ENCODE peak calls at places on chromosomes 13 and 19, in four cellular contexts. S is GM23338, R is AG09309, H is HFF-Myc. V is an unnamed sample.

GRCh38 chr13:51916962-51917361 is 55.2 kb downstream of the CCDC70 start:
- DNase-seq in S (no peak), R (no peak), H (no peak), V (no peak)

GRCh38 chr13:40221460-40222201 is 444.8 kb downstream of the FOXO1 start:
- DNase-seq in S (no peak), R (peak), H (no peak), V (peak)

GRCh38 chr19:51514866-51515481 is 13.4 kb upstream of the SIGLEC12 start:
- DNase-seq in S (peak), R (peak), H (peak), V (peak)

GRCh38 chr19:39265321-39265916 is 2.8 kb upstream of the IFNL2 start:
- DNase-seq in S (peak), R (no peak), H (no peak), V (no peak)

GRCh38 chr13:60164490-60164889 is 762 bp upstream of the DIAPH3 start:
- DNase-seq in S (peak), R (no peak), H (no peak), V (no peak)

GRCh38 chr13:53250272-53250875 is 221.8 kb downstream of the OLFM4 start:
- DNase-seq in S (peak), R (peak), H (peak), V (peak)

GRCh38 chr13:31885994-31886393 is 145.6 kb upstream of the FRY start:
- DNase-seq in S (no peak), R (no peak), H (no peak), V (no peak)

GRCh38 chr13:27917121-27917947 is 2.5 kb upstream of the PDX1 start:
- DNase-seq in S (peak), R (no peak), H (no peak), V (no peak)

GRCh38 chr19:38134538-38135149 is 89.4 kb downstream of the DPF1 start:
- DNase-seq in S (peak), R (no peak), H (peak), V (no peak)

GRCh38 chr13:109331898-109332297 is 454.5 kb downstream of the IRS2 start:
- DNase-seq in S (peak), R (peak), H (peak), V (no peak)

GRCh38 chr19:32866564-32867265 is 2.9 kb downstream of the SLC7A9 start:
- DNase-seq in S (no peak), R (no peak), H (no peak), V (no peak)
- TF ChIP-seq CTCF in S (no peak), R (no peak), H (no peak), V (no peak)

DNA sequence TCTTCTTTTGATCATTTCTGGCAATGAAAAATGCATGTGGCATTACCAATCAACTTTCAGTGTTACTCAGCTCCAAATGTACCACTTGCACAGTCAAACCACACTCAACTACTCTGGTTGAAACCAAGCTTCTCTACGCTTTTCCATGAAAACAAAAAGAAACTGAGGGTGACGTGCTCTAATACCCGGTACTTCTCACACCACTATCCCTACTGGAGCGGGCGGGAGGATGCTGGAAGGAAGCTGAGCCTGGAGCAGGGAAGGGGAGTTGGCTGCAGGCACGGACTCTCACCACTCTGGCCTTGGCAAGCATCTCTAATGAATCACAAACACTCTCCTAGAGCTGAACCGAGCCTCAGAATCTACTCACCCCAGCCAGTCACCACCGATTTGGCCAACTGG is 48.2 kb downstream of the STK24 start:
- DNase-seq in S (no peak), R (no peak), H (no peak), V (no peak)
- H3K4me3 ChIP-seq in S (no peak), R (no peak), H (no peak), V (no peak)

GRCh38 chr13:97124237-97124636 is 97.9 kb upstream of the MBNL2 start:
- DNase-seq in S (no peak), R (no peak), H (no peak), V (no peak)

GRCh38 chr13:97127842-97128241 is 94.3 kb upstream of the MBNL2 start:
- DNase-seq in S (peak), R (no peak), H (no peak), V (no peak)

GRCh38 chr13:97122381-97122996 is 99.6 kb upstream of the MBNL2 start:
- DNase-seq in S (no peak), R (no peak), H (no peak), V (no peak)

GRCh38 chr13:97125810-97126738 is 96.1 kb upstream of the MBNL2 start:
- DNase-seq in S (no peak), R (no peak), H (no peak), V (no peak)

GRCh38 chr13:97125051-97125809 is 96.9 kb upstream of the MBNL2 start:
- DNase-seq in S (peak), R (no peak), H (peak), V (no peak)
- TF ChIP-seq CTCF in S (no peak), R (no peak), H (peak), V (peak)

DNA sequence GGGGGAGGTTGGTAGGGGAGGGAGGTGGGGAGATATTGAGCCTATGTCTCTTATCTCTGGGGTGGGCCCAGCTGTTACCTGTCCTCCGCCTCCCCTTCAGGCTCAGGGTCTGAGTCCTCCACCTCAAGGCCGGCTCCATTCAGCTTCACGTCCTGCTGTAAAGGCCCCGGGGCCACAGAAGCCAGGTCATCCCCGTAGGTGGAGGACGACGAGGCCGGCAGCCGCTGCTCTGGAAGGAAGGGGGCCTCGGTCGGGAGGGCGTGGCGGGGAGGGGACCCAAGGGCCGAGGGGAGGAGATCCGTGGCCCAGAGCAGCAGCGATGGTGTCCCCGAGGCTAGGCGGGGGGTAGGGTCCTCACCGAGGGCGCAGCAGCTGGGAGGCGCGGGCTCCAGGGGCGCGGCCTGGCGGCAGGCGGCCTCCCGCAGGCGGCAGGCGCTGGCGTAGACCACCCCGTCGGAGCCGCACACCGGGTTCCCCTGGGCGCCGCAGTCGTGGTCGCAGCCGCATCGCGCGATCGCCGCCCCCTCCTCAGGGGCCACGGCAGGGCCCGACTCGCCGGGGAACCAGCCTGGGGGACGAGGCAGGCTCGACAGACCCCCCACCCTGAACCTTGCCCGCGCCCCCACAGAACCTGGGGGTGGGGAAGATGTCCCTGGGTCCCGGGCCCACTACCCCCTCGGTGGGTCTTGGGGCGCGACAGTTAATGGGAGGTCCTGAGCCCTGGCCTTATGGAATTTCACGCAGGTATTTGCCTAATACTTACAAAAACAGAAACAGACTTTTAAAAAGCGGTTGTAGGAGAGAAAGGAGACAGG is 7.5 kb downstream of the F2RL3 start:
- DNase-seq in S (peak), R (no peak), H (no peak), V (no peak)
- H3K4me3 ChIP-seq in S (peak), R (peak), H (peak), V (peak)

GRCh38 chr13:23810842-23811241 is 78.4 kb downstream of the MIPEP start:
- DNase-seq in S (peak), R (no peak), H (no peak), V (no peak)
- TF ChIP-seq CTCF in S (peak), R (no peak), H (no peak), V (no peak)

GRCh38 chr13:113023217-113023597 is 54.2 kb downstream of the MCF2L start:
- DNase-seq in S (peak), R (no peak), H (no peak), V (no peak)

GRCh38 chr13:113023694-113024430 is 54.8 kb downstream of the MCF2L start:
- DNase-seq in S (no peak), R (no peak), H (no peak), V (no peak)

GRCh38 chr13:113021391-113021790 is 52.4 kb downstream of the MCF2L start:
- DNase-seq in S (no peak), R (no peak), H (no peak), V (no peak)

GRCh38 chr13:113021811-113022210 is 52.8 kb downstream of the MCF2L start:
- DNase-seq in S (no peak), R (no peak), H (no peak), V (no peak)

GRCh38 chr13:113022391-113023216 is 53.6 kb downstream of the MCF2L start:
- DNase-seq in S (peak), R (no peak), H (no peak), V (no peak)
- H3K4me3 ChIP-seq in S (no peak), R (no peak), H (no peak), V (no peak)

GRCh38 chr19:6835501-6835900 is 51.9 kb upstream of the ADGRE1 start:
- DNase-seq in S (no peak), R (no peak), H (no peak), V (no peak)
- TF ChIP-seq CTCF in S (no peak), R (no peak), H (no peak), V (no peak)

GRCh38 chr19:9914315-9915207 is 21.8 kb downstream of the OLFM2 start:
- DNase-seq in S (peak), R (no peak), H (peak), V (no peak)

GRCh38 chr19:9913237-9914000 is 22.9 kb downstream of the OLFM2 start:
- DNase-seq in S (no peak), R (no peak), H (no peak), V (no peak)

GRCh38 chr19:9911524-9911923 is 24.8 kb downstream of the OLFM2 start:
- DNase-seq in S (no peak), R (no peak), H (no peak), V (no peak)

GRCh38 chr19:9914001-9914314 is 22.4 kb downstream of the OLFM2 start:
- DNase-seq in S (peak), R (no peak), H (no peak), V (no peak)

GRCh38 chr19:9912551-9913236 is 23.6 kb downstream of the OLFM2 start:
- DNase-seq in S (no peak), R (no peak), H (no peak), V (no peak)
- H3K4me3 ChIP-seq in S (peak), R (no peak), H (peak), V (no peak)

GRCh38 chr19:16188521-16188920 is 3.3 kb downstream of the FAM32A start:
- DNase-seq in S (no peak), R (no peak), H (no peak), V (no peak)

GRCh38 chr19:16184665-16185122 is 516 bp upstream of the FAM32A start:
- DNase-seq in S (no peak), R (no peak), H (no peak), V (no peak)

GRCh38 chr19:16180611-16181010 is 4.6 kb upstream of the FAM32A start:
- DNase-seq in S (peak), R (peak), H (peak), V (no peak)

GRCh38 chr19:16185925-16186234 is 670 bp downstream of the FAM32A start:
- DNase-seq in S (no peak), R (no peak), H (no peak), V (no peak)

DNA sequence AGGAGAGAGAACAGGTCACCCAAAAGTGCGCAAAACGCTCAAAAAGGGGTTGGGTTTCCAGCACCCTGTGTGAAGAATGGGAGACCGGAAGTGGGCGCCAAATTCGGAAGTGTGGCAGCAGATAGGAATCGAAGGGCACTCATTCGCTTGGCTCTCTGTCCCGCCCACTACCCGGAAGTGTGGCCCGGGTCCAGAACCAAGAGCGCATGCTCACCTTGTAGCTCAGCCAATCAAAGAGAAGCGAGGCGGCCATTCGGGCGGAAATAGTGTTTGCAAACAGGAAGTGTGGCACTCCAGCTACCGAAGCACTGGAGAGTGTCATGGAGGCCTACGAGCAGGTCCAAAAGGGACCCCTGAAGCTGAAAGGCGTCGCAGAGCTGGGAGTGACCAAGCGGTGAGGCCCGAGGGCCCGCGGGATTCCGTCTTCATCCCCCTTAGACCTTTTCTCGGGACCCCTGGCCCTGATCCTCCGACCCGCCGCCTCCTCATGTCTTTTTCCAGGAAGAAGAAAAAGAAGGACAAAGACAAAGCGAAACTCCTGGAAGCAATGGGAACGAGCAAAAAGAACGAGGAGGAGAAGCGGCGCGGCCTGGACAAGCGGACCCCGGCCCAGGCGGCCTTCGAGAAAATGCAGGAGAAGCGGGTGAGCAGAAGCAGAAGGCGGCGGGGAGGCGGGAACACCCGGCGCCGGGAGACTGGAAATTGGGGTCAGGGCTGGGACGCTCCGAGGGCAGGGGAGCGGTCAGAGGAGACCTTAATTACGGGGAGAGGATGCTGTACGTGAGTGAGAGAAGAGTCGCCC is at the start of gene FAM32A:
- DNase-seq in S (peak), R (peak), H (peak), V (peak)
- TF ChIP-seq CTCF in S (peak), R (peak), H (peak), V (no peak)

GRCh38 chr19:18085702-18086457 is 854 bp downstream of the IL12RB1 start:
- DNase-seq in S (no peak), R (no peak), H (no peak), V (no peak)

GRCh38 chr19:18090545-18091216 is 3.9 kb upstream of the IL12RB1 start:
- DNase-seq in S (no peak), R (no peak), H (no peak), V (no peak)

GRCh38 chr19:18089726-18090125 is 3.0 kb upstream of the IL12RB1 start:
- DNase-seq in S (no peak), R (no peak), H (no peak), V (no peak)

GRCh38 chr19:18083929-18084684 is 2.6 kb downstream of the IL12RB1 start:
- DNase-seq in S (no peak), R (no peak), H (no peak), V (no peak)

GRCh38 chr19:18086590-18087138 is at the start of gene IL12RB1:
- DNase-seq in S (no peak), R (no peak), H (no peak), V (no peak)
- H3K4me3 ChIP-seq in S (no peak), R (no peak), H (no peak), V (no peak)

V was measured in epithelial cell of proximal tubule.